ENCODE peak calls at places on chromosomes 13 and 19, in nine cellular contexts. One of them, this sample, is unnamed.

GRCh38 chr19:13872695-13873389 is 4.1 kb upstream of the NANOS3 start:
- DNase-seq in CD8-positive, alpha-beta memory T cell: no peak
- DNase-seq in adipocyte: no peak
- DNase-seq in aorta: no peak
- DNase-seq in fibroblast of lung: no peak
- DNase-seq in endodermal cell: peak
- DNase-seq in fibroblast of the conjunctiva: no peak
- DNase-seq in left ventricle myocardium superior: peak
- DNase-seq in HT1080: no peak
- DNase-seq in this sample: no peak

GRCh38 chr19:46426506-46427162 is 2.1 kb downstream of the PNMA8C start:
- DNase-seq in CD8-positive, alpha-beta memory T cell: no peak
- DNase-seq in adipocyte: peak
- DNase-seq in aorta: peak
- DNase-seq in fibroblast of lung: peak
- DNase-seq in endodermal cell: peak
- DNase-seq in fibroblast of the conjunctiva: no peak
- DNase-seq in left ventricle myocardium superior: peak
- DNase-seq in HT1080: peak
- DNase-seq in this sample: peak

GRCh38 chr13:102550507-102550906 is 46.3 kb upstream of the TPP2 start:
- DNase-seq in CD8-positive, alpha-beta memory T cell: no peak
- DNase-seq in adipocyte: no peak
- DNase-seq in aorta: no peak
- DNase-seq in fibroblast of lung: no peak
- DNase-seq in endodermal cell: peak
- DNase-seq in fibroblast of the conjunctiva: no peak
- DNase-seq in left ventricle myocardium superior: no peak
- DNase-seq in HT1080: no peak
- DNase-seq in this sample: no peak

GRCh38 chr13:60759499-60759898 is 362.5 kb downstream of the TDRD3 start:
- DNase-seq in CD8-positive, alpha-beta memory T cell: no peak
- DNase-seq in adipocyte: peak
- DNase-seq in aorta: no peak
- DNase-seq in fibroblast of lung: no peak
- DNase-seq in endodermal cell: peak
- DNase-seq in fibroblast of the conjunctiva: no peak
- DNase-seq in left ventricle myocardium superior: no peak
- DNase-seq in HT1080: peak
- DNase-seq in this sample: no peak

GRCh38 chr13:73303858-73304257 is 245.1 kb downstream of the KLF5 start:
- DNase-seq in CD8-positive, alpha-beta memory T cell: no peak
- DNase-seq in adipocyte: no peak
- DNase-seq in aorta: no peak
- DNase-seq in fibroblast of lung: no peak
- DNase-seq in endodermal cell: peak
- DNase-seq in fibroblast of the conjunctiva: no peak
- DNase-seq in left ventricle myocardium superior: no peak
- DNase-seq in HT1080: peak
- DNase-seq in this sample: no peak

GRCh38 chr19:1811472-1811894 is 593 bp downstream of the ATP8B3 start:
- DNase-seq in CD8-positive, alpha-beta memory T cell: peak
- DNase-seq in adipocyte: peak
- DNase-seq in aorta: peak
- DNase-seq in fibroblast of lung: peak
- DNase-seq in endodermal cell: no peak
- DNase-seq in fibroblast of the conjunctiva: peak
- DNase-seq in left ventricle myocardium superior: peak
- DNase-seq in HT1080: peak
- DNase-seq in this sample: peak

GRCh38 chr13:26219726-26220125 is 2.4 kb downstream of the RNF6 start:
- DNase-seq in CD8-positive, alpha-beta memory T cell: no peak
- DNase-seq in adipocyte: peak
- DNase-seq in aorta: no peak
- DNase-seq in fibroblast of lung: peak
- DNase-seq in endodermal cell: no peak
- DNase-seq in fibroblast of the conjunctiva: no peak
- DNase-seq in left ventricle myocardium superior: no peak
- DNase-seq in HT1080: no peak
- DNase-seq in this sample: no peak

GRCh38 chr19:39563408-39563807 is 23.4 kb upstream of the EID2 start:
- DNase-seq in CD8-positive, alpha-beta memory T cell: no peak
- DNase-seq in adipocyte: no peak
- DNase-seq in aorta: no peak
- DNase-seq in fibroblast of lung: no peak
- DNase-seq in endodermal cell: no peak
- DNase-seq in fibroblast of the conjunctiva: no peak
- DNase-seq in left ventricle myocardium superior: no peak
- DNase-seq in HT1080: peak
- DNase-seq in this sample: no peak

GRCh38 chr19:1133471-1133929 is 29.7 kb downstream of the GPX4 start:
- DNase-seq in CD8-positive, alpha-beta memory T cell: peak
- DNase-seq in adipocyte: peak
- DNase-seq in aorta: no peak
- DNase-seq in fibroblast of lung: no peak
- DNase-seq in endodermal cell: peak
- DNase-seq in fibroblast of the conjunctiva: no peak
- DNase-seq in left ventricle myocardium superior: peak
- DNase-seq in HT1080: no peak
- DNase-seq in this sample: peak

GRCh38 chr13:39942901-39943273 is 287.4 kb downstream of the COG6 start:
- DNase-seq in CD8-positive, alpha-beta memory T cell: peak
- DNase-seq in adipocyte: peak
- DNase-seq in aorta: peak
- DNase-seq in fibroblast of lung: peak
- DNase-seq in endodermal cell: peak
- DNase-seq in fibroblast of the conjunctiva: peak
- DNase-seq in left ventricle myocardium superior: peak
- DNase-seq in HT1080: peak
- DNase-seq in this sample: peak

GRCh38 chr13:80783926-80784325 is 443.0 kb upstream of the SPRY2 start:
- DNase-seq in CD8-positive, alpha-beta memory T cell: no peak
- DNase-seq in adipocyte: no peak
- DNase-seq in aorta: no peak
- DNase-seq in fibroblast of lung: peak
- DNase-seq in endodermal cell: no peak
- DNase-seq in fibroblast of the conjunctiva: peak
- DNase-seq in left ventricle myocardium superior: no peak
- DNase-seq in HT1080: no peak
- DNase-seq in this sample: no peak

GRCh38 chr19:21109116-21109515 is 27.1 kb downstream of the ZNF714 start:
- DNase-seq in CD8-positive, alpha-beta memory T cell: no peak
- DNase-seq in adipocyte: peak
- DNase-seq in aorta: no peak
- DNase-seq in fibroblast of lung: peak
- DNase-seq in endodermal cell: no peak
- DNase-seq in fibroblast of the conjunctiva: no peak
- DNase-seq in left ventricle myocardium superior: no peak
- DNase-seq in HT1080: no peak
- DNase-seq in this sample: no peak

GRCh38 chr13:24683833-24684599 is 3.8 kb downstream of the ATP12A start:
- DNase-seq in CD8-positive, alpha-beta memory T cell: peak
- DNase-seq in adipocyte: peak
- DNase-seq in aorta: no peak
- DNase-seq in fibroblast of lung: peak
- DNase-seq in endodermal cell: peak
- DNase-seq in fibroblast of the conjunctiva: no peak
- DNase-seq in left ventricle myocardium superior: peak
- DNase-seq in HT1080: peak
- DNase-seq in this sample: peak

GRCh38 chr13:101092985-101093384 is 323.3 kb downstream of the NALCN start:
- DNase-seq in CD8-positive, alpha-beta memory T cell: no peak
- DNase-seq in adipocyte: no peak
- DNase-seq in aorta: no peak
- DNase-seq in fibroblast of lung: no peak
- DNase-seq in endodermal cell: no peak
- DNase-seq in fibroblast of the conjunctiva: no peak
- DNase-seq in left ventricle myocardium superior: no peak
- DNase-seq in HT1080: no peak
- DNase-seq in this sample: no peak

GRCh38 chr19:57664269-57665127 is 4.2 kb upstream of the ZSCAN4 start:
- DNase-seq in CD8-positive, alpha-beta memory T cell: no peak
- DNase-seq in adipocyte: peak
- DNase-seq in aorta: peak
- DNase-seq in fibroblast of lung: peak
- DNase-seq in endodermal cell: peak
- DNase-seq in fibroblast of the conjunctiva: peak
- DNase-seq in left ventricle myocardium superior: peak
- DNase-seq in HT1080: peak
- DNase-seq in this sample: peak

GRCh38 chr19:43774103-43774939 is 6.5 kb downstream of the KCNN4 start:
- DNase-seq in CD8-positive, alpha-beta memory T cell: no peak
- DNase-seq in adipocyte: no peak
- DNase-seq in aorta: peak
- DNase-seq in fibroblast of lung: peak
- DNase-seq in endodermal cell: peak
- DNase-seq in fibroblast of the conjunctiva: no peak
- DNase-seq in left ventricle myocardium superior: peak
- DNase-seq in HT1080: no peak
- DNase-seq in this sample: peak

GRCh38 chr13:108113407-108113806 is 101.9 kb downstream of the LIG4 start:
- DNase-seq in CD8-positive, alpha-beta memory T cell: no peak
- DNase-seq in adipocyte: no peak
- DNase-seq in aorta: no peak
- DNase-seq in fibroblast of lung: no peak
- DNase-seq in endodermal cell: no peak
- DNase-seq in fibroblast of the conjunctiva: no peak
- DNase-seq in left ventricle myocardium superior: no peak
- DNase-seq in HT1080: no peak
- DNase-seq in this sample: no peak

This sample was measured in lower lobe of right lung.